ENCODE peak calls at places on chromosomes 4 and X, in eight cellular contexts. Z is heart left ventricle, U is small intestine, E is GM04504, D is GM04503, F is T-helper 9 cell, O is cardiac fibroblast, L is A549. H is an unnamed sample.

GRCh38 chr4:111483375-111484169 is 661.7 kb upstream of the FAM241A start:
- DNase-seq in Z (no peak), U (no peak), F (no peak), D (no peak), L (no peak), E (no peak), O (no peak), H (no peak)

GRCh38 chrX:134173541-134174272 is 63.3 kb upstream of the CCDC160 start:
- DNase-seq in L (no peak), U (no peak), D (no peak), O (no peak), E (no peak), Z (no peak), F (no peak), H (no peak)

GRCh38 chrX:65679071-65679540 is 11.7 kb downstream of the MSN start:
- DNase-seq in U (no peak), O (no peak), L (peak; percentile 62), Z (no peak), F (no peak), E (no peak), D (no peak), H (no peak)

GRCh38 chr4:3827616-3828492 is 61.7 kb downstream of the ADRA2C start:
- DNase-seq in L (peak; percentile 21), F (no peak), E (peak; percentile 27), D (peak; percentile 12), O (peak; percentile 62), U (peak; percentile 87), Z (peak; percentile 86), H (peak; percentile 17)

GRCh38 chr4:151522790-151523332 is 113.9 kb downstream of the FHIP1A start:
- DNase-seq in U (no peak), Z (no peak), L (no peak), O (no peak), D (no peak), E (no peak), F (no peak), H (no peak)

GRCh38 chrX:65723706-65724105 is 56.3 kb downstream of the MSN start:
- DNase-seq in F (peak; percentile 5), Z (no peak), U (peak; percentile 14), E (no peak), D (no peak), L (no peak), O (no peak), H (no peak)

GRCh38 chr4:164768516-164768915 is 14.6 kb downstream of the SMIM31 start:
- DNase-seq in F (no peak), O (peak; percentile 8), U (no peak), D (no peak), Z (no peak), L (peak; percentile 2), E (no peak), H (no peak)

GRCh38 chrX:810186-810585 is 179.6 kb downstream of the SHOX start:
- DNase-seq in U (no peak), F (no peak), D (no peak), Z (no peak), L (no peak), O (no peak), E (no peak), H (no peak)

GRCh38 chr4:182929296-182929695 is 12.1 kb upstream of the DCTD start:
- DNase-seq in O (peak; percentile 73), U (no peak), D (peak; percentile 93), E (peak; percentile 85), Z (no peak), L (peak; percentile 43), F (no peak), H (no peak)

GRCh38 chrX:97229318-97229717 is 345.6 kb downstream of the RPA4 start:
- DNase-seq in O (no peak), F (no peak), U (no peak), E (no peak), D (no peak), L (no peak), Z (no peak), H (no peak)

GRCh38 chr4:40719008-40719623 is 30.6 kb upstream of the NSUN7 start:
- DNase-seq in U (peak; percentile 90), O (peak; percentile 76), D (peak; percentile 12), F (no peak), Z (no peak), E (peak; percentile 32), L (peak; percentile 82), H (no peak)

GRCh38 chrX:129781134-129782014 is 1.6 kb downstream of the SASH3 start:
- DNase-seq in E (no peak), U (peak; percentile 49), F (peak; percentile 64), L (no peak), O (no peak), D (no peak), Z (peak; percentile 19), H (no peak)